ENCODE peak calls at places on chromosome 19, in six cellular contexts. A is left lung; U is transverse colon; Q is CD4-positive, CD25-positive, alpha-beta regulatory T cell; J is heart left ventricle; T is mesendoderm. H is an unnamed sample.
A peak's percentile ranks its signal among the peaks of the same experiment; 100 is the strongest.

GRCh38 chr19:41392775-41393174 is 4.4 kb downstream of the EXOSC5 start:
- DNase-seq in A (no peak), U (no peak), Q (no peak), J (no peak), T (no peak), H (no peak)

GRCh38 chr19:39599116-39599515 is 3.2 kb upstream of the LGALS13 start:
- DNase-seq in A (no peak), U (no peak), Q (no peak), J (no peak), T (peak; percentile 54), H (no peak)

GRCh38 chr19:8515317-8515716 is 1.4 kb upstream of the ZNF414 start:
- DNase-seq in A (no peak), U (no peak), Q (no peak), J (no peak), T (no peak), H (peak; percentile 74)

GRCh38 chr19:19523177-19523576 is 5.5 kb upstream of the YJEFN3 start:
- DNase-seq in A (no peak), U (no peak), Q (no peak), J (no peak), T (no peak), H (no peak)

GRCh38 chr19:13619203-13619632 is 112.9 kb upstream of the CACNA1A start:
- DNase-seq in A (no peak), U (no peak), Q (no peak), J (no peak), T (no peak), H (no peak)

GRCh38 chr19:1401889-1402217 is 511 bp upstream of the GAMT start:
- DNase-seq in A (no peak), U (no peak), Q (no peak), J (no peak), T (no peak), H (no peak)

GRCh38 chr19:55232284-55232597 is 3.7 kb upstream of the TMEM86B start:
- DNase-seq in A (peak; percentile 43), U (no peak), Q (no peak), J (no peak), T (no peak), H (no peak)

GRCh38 chr19:55247621-55248099 is 11.2 kb downstream of the PPP6R1 start:
- DNase-seq in A (peak; percentile 76), U (peak; percentile 58), Q (no peak), J (peak; percentile 58), T (peak; percentile 54), H (peak; percentile 86)

GRCh38 chr19:1938071-1938470 is 2.9 kb upstream of the CSNK1G2 start:
- DNase-seq in A (no peak), U (no peak), Q (no peak), J (no peak), T (peak; percentile 49), H (no peak)

DNA sequence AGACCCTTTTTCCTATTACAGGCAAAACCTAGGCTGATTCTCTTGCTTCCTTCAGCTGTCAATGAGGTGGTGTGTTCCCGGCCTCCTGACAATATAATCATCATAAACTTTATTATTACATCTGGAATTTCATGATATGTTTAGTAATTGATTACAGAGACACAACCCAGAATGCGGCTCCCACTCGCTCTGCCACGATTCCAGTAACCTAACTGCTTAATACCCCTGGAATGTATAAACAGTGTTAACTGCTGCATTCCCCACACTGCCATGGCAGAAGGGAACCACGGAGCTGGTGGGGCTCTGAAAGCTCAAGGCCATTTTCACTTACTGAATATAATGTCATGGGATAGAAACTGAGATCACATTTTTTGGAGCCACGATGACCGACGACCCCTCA is 17.1 kb downstream of the TSHZ3 start:
- DNase-seq in A (no peak), U (no peak), Q (no peak), J (no peak), T (no peak), H (no peak)
- H3K27ac ChIP-seq in A (no peak overlapping the region), U (peak overlapping the region; percentile 20), Q (no peak overlapping the region), J (no peak overlapping the region), T (no peak overlapping the region), H (no peak overlapping the region)

DNA sequence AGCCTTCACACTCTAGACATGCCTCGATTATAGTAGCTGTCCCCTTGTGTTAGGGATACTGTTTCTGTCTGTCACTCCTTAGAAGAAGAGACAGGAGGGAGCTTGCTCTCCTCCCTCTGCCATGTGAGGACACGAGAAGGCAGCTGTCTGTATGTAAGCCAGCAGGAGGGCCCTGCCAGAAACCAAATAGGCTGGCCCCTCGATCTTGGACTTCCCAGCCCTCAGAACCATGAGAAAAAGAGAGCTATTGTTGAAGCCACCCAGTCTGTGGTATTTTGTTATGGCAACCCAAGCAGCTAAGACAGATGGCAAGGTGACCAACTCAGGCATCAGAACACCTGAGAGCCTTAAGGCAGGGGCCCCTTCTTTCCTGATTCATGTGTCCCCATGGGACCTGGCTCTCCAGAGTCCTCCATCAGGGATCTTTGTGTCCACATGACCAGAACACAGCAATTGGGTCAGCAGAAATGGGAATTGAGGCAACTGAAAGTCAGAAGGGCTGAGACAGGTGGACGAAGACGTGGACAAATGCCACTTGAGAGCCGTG is 65.6 kb upstream of the NPAS1 start:
- DNase-seq in A (no peak), U (no peak), Q (no peak), J (no peak), T (no peak), H (no peak)
- H3K4me1 ChIP-seq in A (peaks cover 45% of the 10 kb centered on the region), U (peaks cover 69% of the 10 kb centered on the region), Q (peaks cover 80% of the 10 kb centered on the region), J (peaks cover 5% of the 10 kb centered on the region), T (no peaks in the 10 kb centered on the region), H (peaks cover 58% of the 10 kb centered on the region)

GRCh38 chr19:29277107-29277506 is 64.2 kb upstream of the UQCRFS1 start:
- DNase-seq in A (no peak), U (peak; percentile 17), Q (peak; percentile 31), J (no peak), T (peak; percentile 89), H (no peak)
- H3K27ac ChIP-seq in A (no peak overlapping the region), U (no peak overlapping the region), Q (no peak overlapping the region), J (no peak overlapping the region), T (no peak overlapping the region), H (no peak overlapping the region)

GRCh38 chr19:11377237-11377636 is 2.8 kb downstream of the SWSAP1 start:
- DNase-seq in A (no peak), U (peak; percentile 48), Q (no peak), J (no peak), T (no peak), H (no peak)

GRCh38 chr19:11380653-11381534 is 3.2 kb downstream of the EPOR start:
- DNase-seq in A (peak; percentile 94), U (peak; percentile 96), Q (peak; percentile 95), J (peak; percentile 96), T (peak; percentile 100), H (peak; percentile 95)

GRCh38 chr19:11377756-11378155 is 3.3 kb downstream of the SWSAP1 start:
- DNase-seq in A (no peak), U (no peak), Q (no peak), J (no peak), T (no peak), H (no peak)

GRCh38 chr19:11379857-11380350 is 4.2 kb downstream of the EPOR start:
- DNase-seq in A (no peak), U (no peak), Q (no peak), J (no peak), T (no peak), H (no peak)

GRCh38 chr19:11378319-11379189 is 4.1 kb downstream of the SWSAP1 start:
- DNase-seq in A (peak; percentile 83), U (peak; percentile 39), Q (no peak), J (peak; percentile 38), T (peak; percentile 75), H (peak; percentile 64)
- H3K4me1 ChIP-seq in A (peaks cover 87% of the 10 kb centered on the region), U (peaks cover 69% of the 10 kb centered on the region), Q (peaks cover 71% of the 10 kb centered on the region), J (peaks cover 7% of the 10 kb centered on the region), T (no peaks in the 10 kb centered on the region), H (peaks cover 73% of the 10 kb centered on the region)